ENCODE peak calls at places on chromosomes 7 and 10, in five cellular contexts. One of them, this sample, is unnamed.

GRCh38 chr7:6438427-6438826 is 9.3 kb downstream of the DAGLB start:
- DNase-seq in CD8-positive, alpha-beta T cell: no peak
- DNase-seq in prostate gland: no peak
- DNase-seq in ovary: no peak
- DNase-seq in mesenchymal stem cell: peak; percentile 14
- DNase-seq in this sample: no peak

GRCh38 chr7:100719523-100720319 is 547 bp upstream of the EPO start:
- DNase-seq in CD8-positive, alpha-beta T cell: no peak
- DNase-seq in prostate gland: no peak
- DNase-seq in ovary: no peak
- DNase-seq in mesenchymal stem cell: peak; percentile 32
- DNase-seq in this sample: no peak

GRCh38 chr7:33762153-33762902 is 143.0 kb upstream of the BMPER start:
- DNase-seq in CD8-positive, alpha-beta T cell: no peak
- DNase-seq in prostate gland: no peak
- DNase-seq in ovary: no peak
- DNase-seq in mesenchymal stem cell: no peak
- DNase-seq in this sample: no peak

GRCh38 chr10:99958806-99959205 is 50.9 kb downstream of the DNMBP start:
- DNase-seq in CD8-positive, alpha-beta T cell: no peak
- DNase-seq in prostate gland: no peak
- DNase-seq in ovary: no peak
- DNase-seq in mesenchymal stem cell: no peak
- DNase-seq in this sample: no peak

GRCh38 chr7:151083071-151083823 is at the start of gene TMUB1:
- DNase-seq in CD8-positive, alpha-beta T cell: peak; percentile 95
- DNase-seq in prostate gland: peak; percentile 69
- DNase-seq in ovary: peak; percentile 87
- DNase-seq in mesenchymal stem cell: peak; percentile 70
- DNase-seq in this sample: peak; percentile 88

GRCh38 chr7:111162692-111163091 is 71.8 kb downstream of the LRRN3 start:
- DNase-seq in CD8-positive, alpha-beta T cell: no peak
- DNase-seq in prostate gland: no peak
- DNase-seq in ovary: no peak
- DNase-seq in mesenchymal stem cell: peak; percentile 12
- DNase-seq in this sample: no peak

GRCh38 chr7:91089382-91089963 is 174.8 kb upstream of the FZD1 start:
- DNase-seq in CD8-positive, alpha-beta T cell: no peak
- DNase-seq in prostate gland: no peak
- DNase-seq in ovary: no peak
- DNase-seq in mesenchymal stem cell: peak; percentile 54
- DNase-seq in this sample: no peak

GRCh38 chr7:107075863-107076574 is 31.5 kb downstream of the PRKAR2B start:
- DNase-seq in CD8-positive, alpha-beta T cell: no peak
- DNase-seq in prostate gland: no peak
- DNase-seq in ovary: no peak
- DNase-seq in mesenchymal stem cell: no peak
- DNase-seq in this sample: no peak

GRCh38 chr10:62108768-62109430 is 159.7 kb downstream of the RTKN2 start:
- DNase-seq in CD8-positive, alpha-beta T cell: no peak
- DNase-seq in prostate gland: no peak
- DNase-seq in ovary: no peak
- DNase-seq in mesenchymal stem cell: no peak
- DNase-seq in this sample: no peak

GRCh38 chr10:74821501-74821900 is 4.9 kb upstream of the KAT6B start:
- DNase-seq in CD8-positive, alpha-beta T cell: no peak
- DNase-seq in prostate gland: peak; percentile 46
- DNase-seq in ovary: no peak
- DNase-seq in mesenchymal stem cell: no peak
- DNase-seq in this sample: no peak

GRCh38 chr10:20059084-20059835 is 243.0 kb downstream of the PLXDC2 start:
- DNase-seq in CD8-positive, alpha-beta T cell: no peak
- DNase-seq in prostate gland: no peak
- DNase-seq in ovary: no peak
- DNase-seq in mesenchymal stem cell: no peak
- DNase-seq in this sample: no peak

GRCh38 chr10:77448226-77448625 is 189.4 kb downstream of the KCNMA1 start:
- DNase-seq in CD8-positive, alpha-beta T cell: no peak
- DNase-seq in prostate gland: no peak
- DNase-seq in ovary: no peak
- DNase-seq in mesenchymal stem cell: no peak
- DNase-seq in this sample: no peak

GRCh38 chr7:108308913-108309312 is 147.3 kb downstream of the NRCAM start:
- DNase-seq in CD8-positive, alpha-beta T cell: no peak
- DNase-seq in prostate gland: no peak
- DNase-seq in ovary: no peak
- DNase-seq in mesenchymal stem cell: peak; percentile 59
- DNase-seq in this sample: no peak

GRCh38 chr7:46853451-46853850 is 728.5 kb downstream of the TNS3 start:
- DNase-seq in CD8-positive, alpha-beta T cell: no peak
- DNase-seq in prostate gland: no peak
- DNase-seq in ovary: no peak
- DNase-seq in mesenchymal stem cell: no peak
- DNase-seq in this sample: no peak

GRCh38 chr7:28089120-28089714 is 91.4 kb downstream of the JAZF1 start:
- DNase-seq in CD8-positive, alpha-beta T cell: no peak
- DNase-seq in prostate gland: no peak
- DNase-seq in ovary: no peak
- DNase-seq in mesenchymal stem cell: no peak
- DNase-seq in this sample: no peak

GRCh38 chr7:8035647-8036518 is 67.3 kb downstream of the GLCCI1 start:
- DNase-seq in CD8-positive, alpha-beta T cell: peak; percentile 5
- DNase-seq in prostate gland: no peak
- DNase-seq in ovary: no peak
- DNase-seq in mesenchymal stem cell: peak; percentile 58
- DNase-seq in this sample: no peak

GRCh38 chr10:121332829-121333765 is 265.1 kb downstream of the FGFR2 start:
- DNase-seq in CD8-positive, alpha-beta T cell: no peak
- DNase-seq in prostate gland: peak; percentile 52
- DNase-seq in ovary: no peak
- DNase-seq in mesenchymal stem cell: no peak
- DNase-seq in this sample: no peak

GRCh38 chr10:19937989-19938388 is 121.8 kb downstream of the PLXDC2 start:
- DNase-seq in CD8-positive, alpha-beta T cell: no peak
- DNase-seq in prostate gland: no peak
- DNase-seq in ovary: no peak
- DNase-seq in mesenchymal stem cell: no peak
- DNase-seq in this sample: no peak

GRCh38 chr7:751826-752225 is 24.7 kb upstream of the PRKAR1B start:
- DNase-seq in CD8-positive, alpha-beta T cell: no peak
- DNase-seq in prostate gland: no peak
- DNase-seq in ovary: peak; percentile 21
- DNase-seq in mesenchymal stem cell: no peak
- DNase-seq in this sample: no peak

GRCh38 chr10:19832624-19833507 is 16.6 kb downstream of the PLXDC2 start:
- DNase-seq in CD8-positive, alpha-beta T cell: no peak
- DNase-seq in prostate gland: peak; percentile 44
- DNase-seq in ovary: no peak
- DNase-seq in mesenchymal stem cell: no peak
- DNase-seq in this sample: no peak

GRCh38 chr7:29288534-29289091 is 94.0 kb downstream of the CHN2 start:
- DNase-seq in CD8-positive, alpha-beta T cell: no peak
- DNase-seq in prostate gland: no peak
- DNase-seq in ovary: no peak
- DNase-seq in mesenchymal stem cell: no peak
- DNase-seq in this sample: no peak

GRCh38 chr7:7424151-7424873 is 111.4 kb downstream of the COL28A1 start:
- DNase-seq in CD8-positive, alpha-beta T cell: peak; percentile 46
- DNase-seq in prostate gland: peak; percentile 70
- DNase-seq in ovary: peak; percentile 59
- DNase-seq in mesenchymal stem cell: peak; percentile 71
- DNase-seq in this sample: no peak

GRCh38 chr10:95650232-95650631 is 6.3 kb downstream of the ALDH18A1 start:
- DNase-seq in CD8-positive, alpha-beta T cell: no peak
- DNase-seq in prostate gland: no peak
- DNase-seq in ovary: no peak
- DNase-seq in mesenchymal stem cell: no peak
- DNase-seq in this sample: no peak

GRCh38 chr7:70553364-70553763 is 578.6 kb upstream of the GALNT17 start:
- DNase-seq in CD8-positive, alpha-beta T cell: no peak
- DNase-seq in prostate gland: peak; percentile 80
- DNase-seq in ovary: no peak
- DNase-seq in mesenchymal stem cell: no peak
- DNase-seq in this sample: no peak

GRCh38 chr7:132806834-132807233 is 230.6 kb upstream of the PLXNA4 start:
- DNase-seq in CD8-positive, alpha-beta T cell: no peak
- DNase-seq in prostate gland: no peak
- DNase-seq in ovary: no peak
- DNase-seq in mesenchymal stem cell: no peak
- DNase-seq in this sample: no peak

GRCh38 chr10:75403144-75404022 is 1.8 kb upstream of the ZNF503 start:
- DNase-seq in CD8-positive, alpha-beta T cell: no peak
- DNase-seq in prostate gland: peak; percentile 45
- DNase-seq in ovary: peak; percentile 77
- DNase-seq in mesenchymal stem cell: peak; percentile 70
- DNase-seq in this sample: no peak

GRCh38 chr10:6844251-6844650 is 264.2 kb upstream of the PRKCQ start:
- DNase-seq in CD8-positive, alpha-beta T cell: no peak
- DNase-seq in prostate gland: no peak
- DNase-seq in ovary: no peak
- DNase-seq in mesenchymal stem cell: no peak
- DNase-seq in this sample: no peak

GRCh38 chr7:48832303-48832845 is 92.0 kb upstream of the CDC14C start:
- DNase-seq in CD8-positive, alpha-beta T cell: no peak
- DNase-seq in prostate gland: no peak
- DNase-seq in ovary: no peak
- DNase-seq in mesenchymal stem cell: no peak
- DNase-seq in this sample: no peak

GRCh38 chr10:61933857-61934559 is 32.5 kb downstream of the ARID5B start:
- DNase-seq in CD8-positive, alpha-beta T cell: no peak
- DNase-seq in prostate gland: no peak
- DNase-seq in ovary: no peak
- DNase-seq in mesenchymal stem cell: peak; percentile 18
- DNase-seq in this sample: no peak

GRCh38 chr7:14233026-14233897 is 243.8 kb upstream of the ETV1 start:
- DNase-seq in CD8-positive, alpha-beta T cell: no peak
- DNase-seq in prostate gland: no peak
- DNase-seq in ovary: no peak
- DNase-seq in mesenchymal stem cell: peak; percentile 30
- DNase-seq in this sample: no peak

GRCh38 chr7:14235056-14235455 is 245.6 kb upstream of the ETV1 start:
- DNase-seq in CD8-positive, alpha-beta T cell: no peak
- DNase-seq in prostate gland: no peak
- DNase-seq in ovary: no peak
- DNase-seq in mesenchymal stem cell: no peak
- DNase-seq in this sample: no peak

GRCh38 chr7:14242186-14242585 is 252.7 kb upstream of the ETV1 start:
- DNase-seq in CD8-positive, alpha-beta T cell: no peak
- DNase-seq in prostate gland: no peak
- DNase-seq in ovary: no peak
- DNase-seq in mesenchymal stem cell: no peak
- DNase-seq in this sample: no peak

GRCh38 chr7:14233898-14234174 is 244.4 kb upstream of the ETV1 start:
- DNase-seq in CD8-positive, alpha-beta T cell: no peak
- DNase-seq in prostate gland: no peak
- DNase-seq in ovary: no peak
- DNase-seq in mesenchymal stem cell: no peak
- DNase-seq in this sample: no peak

GRCh38 chr7:14236834-14237233 is 247.4 kb upstream of the ETV1 start:
- DNase-seq in CD8-positive, alpha-beta T cell: no peak
- DNase-seq in prostate gland: no peak
- DNase-seq in ovary: no peak
- DNase-seq in mesenchymal stem cell: peak; percentile 5
- DNase-seq in this sample: no peak
- H3K9me3 ChIP-seq in CD8-positive, alpha-beta T cell: no peaks in the 10 kb centered on the region
- H3K9me3 ChIP-seq in prostate gland: no peaks in the 10 kb centered on the region
- H3K9me3 ChIP-seq in ovary: no peaks in the 10 kb centered on the region
- H3K9me3 ChIP-seq in mesenchymal stem cell: no peaks in the 10 kb centered on the region
- H3K9me3 ChIP-seq in this sample: no peaks in the 10 kb centered on the region

GRCh38 chr10:133614830-133615580 is 11.6 kb downstream of the FRG2B start:
- DNase-seq in CD8-positive, alpha-beta T cell: no peak
- DNase-seq in prostate gland: no peak
- DNase-seq in ovary: no peak
- DNase-seq in mesenchymal stem cell: no peak
- DNase-seq in this sample: no peak

GRCh38 chr10:133616371-133617130 is 10.0 kb downstream of the FRG2B start:
- DNase-seq in CD8-positive, alpha-beta T cell: no peak
- DNase-seq in prostate gland: no peak
- DNase-seq in ovary: no peak
- DNase-seq in mesenchymal stem cell: no peak
- DNase-seq in this sample: no peak

GRCh38 chr10:133617196-133617595 is 9.4 kb downstream of the FRG2B start:
- DNase-seq in CD8-positive, alpha-beta T cell: no peak
- DNase-seq in prostate gland: no peak
- DNase-seq in ovary: no peak
- DNase-seq in mesenchymal stem cell: no peak
- DNase-seq in this sample: no peak

GRCh38 chr10:133611079-133611478 is 15.5 kb downstream of the FRG2B start:
- DNase-seq in CD8-positive, alpha-beta T cell: no peak
- DNase-seq in prostate gland: no peak
- DNase-seq in ovary: no peak
- DNase-seq in mesenchymal stem cell: no peak
- DNase-seq in this sample: no peak

GRCh38 chr10:133613699-133614098 is 12.9 kb downstream of the FRG2B start:
- DNase-seq in CD8-positive, alpha-beta T cell: no peak
- DNase-seq in prostate gland: no peak
- DNase-seq in ovary: no peak
- DNase-seq in mesenchymal stem cell: no peak
- DNase-seq in this sample: no peak
- H3K9me3 ChIP-seq in CD8-positive, alpha-beta T cell: no peaks in the 10 kb centered on the region
- H3K9me3 ChIP-seq in prostate gland: no peaks in the 10 kb centered on the region
- H3K9me3 ChIP-seq in ovary: no peaks in the 10 kb centered on the region
- H3K9me3 ChIP-seq in mesenchymal stem cell: no peaks in the 10 kb centered on the region
- H3K9me3 ChIP-seq in this sample: no peaks in the 10 kb centered on the region

GRCh38 chr7:53542164-53542563 is 506.7 kb downstream of the POM121L12 start:
- DNase-seq in CD8-positive, alpha-beta T cell: no peak
- DNase-seq in prostate gland: no peak
- DNase-seq in ovary: no peak
- DNase-seq in mesenchymal stem cell: no peak
- DNase-seq in this sample: no peak
- H3K9me3 ChIP-seq in CD8-positive, alpha-beta T cell: no peaks in the 10 kb centered on the region
- H3K9me3 ChIP-seq in prostate gland: no peaks in the 10 kb centered on the region
- H3K9me3 ChIP-seq in ovary: no peaks in the 10 kb centered on the region
- H3K9me3 ChIP-seq in mesenchymal stem cell: peaks cover 4% of the 10 kb centered on the region
- H3K9me3 ChIP-seq in this sample: no peaks in the 10 kb centered on the region

DNA sequence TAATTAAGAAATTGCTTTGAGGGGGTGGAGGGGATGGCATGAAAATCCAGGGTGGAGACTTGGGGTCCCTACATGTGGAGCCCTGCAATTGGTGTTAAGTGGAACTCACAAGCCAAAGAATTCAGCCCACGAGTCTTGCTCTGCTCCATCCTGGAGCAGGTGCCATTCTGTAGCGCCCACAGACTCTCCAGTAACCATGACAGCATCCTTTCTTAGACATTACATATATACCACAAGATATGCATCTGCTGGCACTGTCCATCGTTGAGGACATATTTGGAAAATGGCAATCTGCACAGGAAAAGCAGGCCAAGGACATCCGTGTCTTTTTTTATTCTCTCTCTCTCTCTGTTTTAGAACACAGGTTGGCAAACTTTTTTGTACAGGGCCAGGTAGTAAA is 141.7 kb upstream of the STK17A start:
- DNase-seq in CD8-positive, alpha-beta T cell: no peak
- DNase-seq in prostate gland: no peak
- DNase-seq in ovary: no peak
- DNase-seq in mesenchymal stem cell: no peak
- DNase-seq in this sample: no peak
- H3K9me3 ChIP-seq in CD8-positive, alpha-beta T cell: no peaks in the 10 kb centered on the region
- H3K9me3 ChIP-seq in prostate gland: no peaks in the 10 kb centered on the region
- H3K9me3 ChIP-seq in ovary: no peaks in the 10 kb centered on the region
- H3K9me3 ChIP-seq in mesenchymal stem cell: no peaks in the 10 kb centered on the region
- H3K9me3 ChIP-seq in this sample: no peaks in the 10 kb centered on the region

GRCh38 chr7:5063698-5064097 is 18.0 kb downstream of the RBAK start:
- DNase-seq in CD8-positive, alpha-beta T cell: no peak
- DNase-seq in prostate gland: no peak
- DNase-seq in ovary: no peak
- DNase-seq in mesenchymal stem cell: peak; percentile 13
- DNase-seq in this sample: no peak
- H3K9me3 ChIP-seq in CD8-positive, alpha-beta T cell: peaks cover 70% of the 10 kb centered on the region
- H3K9me3 ChIP-seq in prostate gland: no peaks in the 10 kb centered on the region
- H3K9me3 ChIP-seq in ovary: peaks cover 23% of the 10 kb centered on the region
- H3K9me3 ChIP-seq in mesenchymal stem cell: peaks cover 100% of the 10 kb centered on the region
- H3K9me3 ChIP-seq in this sample: peaks cover 69% of the 10 kb centered on the region

This sample was measured in T-helper 17 cell.